ENCODE peak calls at places on chromosomes 1 and 21, in seven cellular contexts. T, L, D, I, P, R and K are unnamed samples. For H3K36me3, the result is how much of the 10 kb centered on the place peaks cover.

GRCh38 chr1:31064685-31065309 is 720 bp downstream of the PUM1 start:
- DNase-seq in R (no peak), T (no peak), L (peak), D (no peak), I (no peak), P (no peak), K (no peak)

GRCh38 chr1:203116048-203116810 is 11.3 kb upstream of the ADORA1 start:
- DNase-seq in T (no peak), R (no peak), I (no peak), L (no peak), D (no peak), P (no peak), K (no peak)

GRCh38 chr1:163427336-163427735 is 105.6 kb downstream of the NUF2 start:
- DNase-seq in L (no peak), T (no peak), P (no peak), I (no peak), R (no peak), D (no peak), K (no peak)

GRCh38 chr1:28915036-28915895 is 897 bp downstream of the EPB41 start:
- DNase-seq in R (no peak), D (no peak), L (peak), I (no peak), P (peak), T (peak), K (peak)

GRCh38 chr21:17359781-17360180 is 153.1 kb upstream of the CXADR start:
- DNase-seq in P (no peak), R (no peak), D (no peak), I (no peak), T (no peak), L (peak), K (no peak)

GRCh38 chr1:168057921-168058320 is 78.8 kb downstream of the GPR161 start:
- DNase-seq in T (no peak), D (no peak), R (no peak), P (no peak), L (peak), I (no peak), K (peak)

GRCh38 chr21:32886339-32886738 is 114.8 kb upstream of the PAXBP1 start:
- DNase-seq in P (no peak), T (peak), I (no peak), R (no peak), D (no peak), L (no peak), K (no peak)

GRCh38 chr1:233662503-233663105 is 48.7 kb downstream of the KCNK1 start:
- DNase-seq in L (no peak), P (no peak), R (no peak), T (no peak), D (no peak), I (no peak), K (no peak)

GRCh38 chr1:43968348-43968948 is 1.4 kb upstream of the DPH2 start:
- DNase-seq in D (no peak), I (no peak), R (no peak), P (no peak), L (no peak), T (no peak), K (peak)

GRCh38 chr1:166167395-166167922 is 658 bp upstream of the FAM78B start:
- DNase-seq in L (no peak), R (no peak), T (no peak), P (no peak), I (no peak), D (no peak), K (peak)

GRCh38 chr1:235644693-235645305 is 4.8 kb downstream of the GNG4 start:
- DNase-seq in D (no peak), T (no peak), L (no peak), R (no peak), P (no peak), I (no peak), K (no peak)

DNA sequence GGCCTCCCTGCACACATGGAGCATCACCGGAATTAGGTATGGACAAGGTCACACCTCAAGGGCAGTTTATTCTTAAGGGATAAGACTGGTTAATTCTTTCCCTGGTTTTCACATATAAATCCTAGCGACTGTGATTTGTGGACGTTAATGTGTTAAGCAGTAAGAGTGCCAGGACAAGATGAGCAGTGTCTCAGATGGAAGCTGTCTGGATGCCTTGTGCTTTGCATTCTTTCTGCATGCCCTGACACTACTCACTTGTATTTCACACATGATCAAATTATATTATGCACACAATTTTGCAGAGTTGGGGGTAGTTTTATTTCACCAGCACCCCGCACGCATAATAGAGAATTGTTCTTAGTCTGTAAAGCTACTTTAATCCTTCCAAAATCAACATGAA is 49.2 kb upstream of the NADK start:
- DNase-seq in P (no peak), T (no peak), R (no peak), I (no peak), L (no peak), D (no peak), K (no peak)
- H3K36me3 ChIP-seq in P (under half), T (under half), R (under half), I (under half), L (under half), D (under half), K (under half)

GRCh38 chr1:154329551-154330131 is 4.3 kb downstream of the ATP8B2 start:
- DNase-seq in P (no peak), L (no peak), D (no peak), R (no peak), T (peak), I (no peak), K (no peak)
- H3K4me3 ChIP-seq in P (peak), L (no peak), D (no peak), R (no peak), T (peak), I (peak), K (no peak)

GRCh38 chr1:197181982-197182381 is 35.5 kb upstream of the ASPM start:
- DNase-seq in I (no peak), T (no peak), P (no peak), L (no peak), R (no peak), D (no peak), K (no peak)
- H3K36me3 ChIP-seq in I (half or more), T (under half), P (half or more), L (under half), R (under half), D (under half), K (under half)

GRCh38 chr1:52920791-52921291 is 699 bp downstream of the ECHDC2 start:
- DNase-seq in P (peak), R (no peak), L (no peak), I (peak), T (no peak), D (no peak), K (no peak)
- H3K4me3 ChIP-seq in P (peak), R (peak), L (peak), I (peak), T (peak), D (peak), K (peak)